ENCODE peak calls at places on chromosomes 2 and 18, in nine cellular contexts. One of them, this sample, is unnamed.

GRCh38 chr2:13650586-13651180 is 933.9 kb downstream of the TRIB2 start:
- DNase-seq in A172: no peak
- DNase-seq in HuH-7: no peak
- DNase-seq in body of pancreas: no peak
- DNase-seq in NCI-H1417: no peak
- DNase-seq in stimulated activated CD4-positive, alpha-beta T cell treated with anti-CD3 and anti-CD28 coated beads, Interleukin-4, amount 100 ng/mL, for 48 hours: no peak
- DNase-seq in fibroblast of villous mesenchyme: no peak
- DNase-seq in HEK293T: no peak
- DNase-seq in OCI-M1: peak
- DNase-seq in this sample: no peak

GRCh38 chr2:127674241-127675209 is 805 bp downstream of the LIMS2 start:
- DNase-seq in A172: peak
- DNase-seq in HuH-7: peak
- DNase-seq in body of pancreas: no peak
- DNase-seq in NCI-H1417: peak
- DNase-seq in stimulated activated CD4-positive, alpha-beta T cell treated with anti-CD3 and anti-CD28 coated beads, Interleukin-4, amount 100 ng/mL, for 48 hours: no peak
- DNase-seq in fibroblast of villous mesenchyme: no peak
- DNase-seq in HEK293T: peak
- DNase-seq in OCI-M1: no peak
- DNase-seq in this sample: no peak

GRCh38 chr2:223633656-223634055 is 31.5 kb upstream of the SCG2 start:
- DNase-seq in A172: no peak
- DNase-seq in HuH-7: no peak
- DNase-seq in body of pancreas: no peak
- DNase-seq in NCI-H1417: no peak
- DNase-seq in stimulated activated CD4-positive, alpha-beta T cell treated with anti-CD3 and anti-CD28 coated beads, Interleukin-4, amount 100 ng/mL, for 48 hours: no peak
- DNase-seq in fibroblast of villous mesenchyme: no peak
- DNase-seq in HEK293T: no peak
- DNase-seq in OCI-M1: no peak
- DNase-seq in this sample: peak

GRCh38 chr2:116499389-116499788 is 1315.1 kb upstream of the DDX18 start:
- DNase-seq in A172: no peak
- DNase-seq in HuH-7: no peak
- DNase-seq in body of pancreas: no peak
- DNase-seq in NCI-H1417: peak
- DNase-seq in stimulated activated CD4-positive, alpha-beta T cell treated with anti-CD3 and anti-CD28 coated beads, Interleukin-4, amount 100 ng/mL, for 48 hours: no peak
- DNase-seq in fibroblast of villous mesenchyme: no peak
- DNase-seq in HEK293T: no peak
- DNase-seq in OCI-M1: no peak
- DNase-seq in this sample: no peak

GRCh38 chr18:8471373-8471772 is 137.9 kb upstream of the RAB12 start:
- DNase-seq in A172: no peak
- DNase-seq in HuH-7: no peak
- DNase-seq in body of pancreas: no peak
- DNase-seq in NCI-H1417: no peak
- DNase-seq in stimulated activated CD4-positive, alpha-beta T cell treated with anti-CD3 and anti-CD28 coated beads, Interleukin-4, amount 100 ng/mL, for 48 hours: no peak
- DNase-seq in fibroblast of villous mesenchyme: no peak
- DNase-seq in HEK293T: no peak
- DNase-seq in OCI-M1: no peak
- DNase-seq in this sample: no peak

GRCh38 chr2:207601774-207602173 is 23.4 kb downstream of the METTL21A start:
- DNase-seq in A172: no peak
- DNase-seq in HuH-7: no peak
- DNase-seq in body of pancreas: no peak
- DNase-seq in NCI-H1417: no peak
- DNase-seq in stimulated activated CD4-positive, alpha-beta T cell treated with anti-CD3 and anti-CD28 coated beads, Interleukin-4, amount 100 ng/mL, for 48 hours: no peak
- DNase-seq in fibroblast of villous mesenchyme: no peak
- DNase-seq in HEK293T: no peak
- DNase-seq in OCI-M1: no peak
- DNase-seq in this sample: no peak

GRCh38 chr2:21095178-21095577 is 28.6 kb upstream of the TDRD15 start:
- DNase-seq in A172: no peak
- DNase-seq in HuH-7: no peak
- DNase-seq in body of pancreas: no peak
- DNase-seq in NCI-H1417: no peak
- DNase-seq in stimulated activated CD4-positive, alpha-beta T cell treated with anti-CD3 and anti-CD28 coated beads, Interleukin-4, amount 100 ng/mL, for 48 hours: no peak
- DNase-seq in fibroblast of villous mesenchyme: no peak
- DNase-seq in HEK293T: no peak
- DNase-seq in OCI-M1: no peak
- DNase-seq in this sample: no peak

GRCh38 chr18:60059216-60059615 is 159.4 kb downstream of the PMAIP1 start:
- DNase-seq in A172: no peak
- DNase-seq in HuH-7: no peak
- DNase-seq in body of pancreas: no peak
- DNase-seq in NCI-H1417: no peak
- DNase-seq in stimulated activated CD4-positive, alpha-beta T cell treated with anti-CD3 and anti-CD28 coated beads, Interleukin-4, amount 100 ng/mL, for 48 hours: no peak
- DNase-seq in fibroblast of villous mesenchyme: no peak
- DNase-seq in HEK293T: no peak
- DNase-seq in OCI-M1: peak
- DNase-seq in this sample: no peak